ENCODE peak calls at places on chromosomes 11 and 22, in eight cellular contexts. X is esophagus squamous epithelium; E is CD8-positive, alpha-beta T cell; S is psoas muscle; C is spleen; N is astrocyte; V is BJ; Y is brain microvascular endothelial cell. W is an unnamed sample.

GRCh38 chr11:625636-626319 is 1.0 kb upstream of the CDHR5 start:
- DNase-seq in X (no peak), E (no peak), S (no peak), C (peak; percentile 65), N (no peak), V (no peak), Y (no peak), W (no peak)

GRCh38 chr11:13033760-13034533 is 24.8 kb downstream of the RASSF10 start:
- DNase-seq in X (no peak), E (no peak), S (no peak), C (no peak), N (no peak), V (no peak), Y (no peak), W (no peak)

GRCh38 chr11:116773203-116774112 is 671 bp upstream of the BUD13 start:
- DNase-seq in X (peak; percentile 56), E (no peak), S (no peak), C (no peak), N (no peak), V (no peak), Y (peak; percentile 48), W (no peak)

GRCh38 chr22:37918580-37919274 is 12.6 kb downstream of the MICALL1 start:
- DNase-seq in X (no peak), E (no peak), S (no peak), C (no peak), N (no peak), V (no peak), Y (no peak), W (no peak)

GRCh38 chr11:62922189-62922589 is 1.0 kb upstream of the CHRM1 start:
- DNase-seq in X (no peak), E (no peak), S (no peak), C (peak; percentile 56), N (no peak), V (no peak), Y (no peak), W (peak; percentile 56)

GRCh38 chr22:24188705-24189248 is 7.5 kb downstream of the SUSD2 start:
- DNase-seq in X (no peak), E (no peak), S (no peak), C (no peak), N (no peak), V (no peak), Y (no peak), W (peak; percentile 54)

GRCh38 chr11:58688779-58689503 is 42.8 kb downstream of the GLYAT start:
- DNase-seq in X (no peak), E (no peak), S (no peak), C (no peak), N (no peak), V (no peak), Y (no peak), W (no peak)

GRCh38 chr22:19761500-19762314 is 1.1 kb downstream of the TBX1 start:
- DNase-seq in X (no peak), E (no peak), S (no peak), C (no peak), N (no peak), V (no peak), Y (no peak), W (peak; percentile 82)

GRCh38 chr11:44589301-44589700 is 23.8 kb downstream of the CD82 start:
- DNase-seq in X (no peak), E (no peak), S (no peak), C (no peak), N (peak; percentile 55), V (peak; percentile 40), Y (peak; percentile 82), W (no peak)

GRCh38 chr11:44400431-44400830 is 90.5 kb upstream of the ALX4 start:
- DNase-seq in X (no peak), E (no peak), S (no peak), C (no peak), N (no peak), V (no peak), Y (no peak), W (no peak)

GRCh38 chr11:27290261-27290660 is 72.8 kb downstream of the CCDC34 start:
- DNase-seq in X (no peak), E (no peak), S (no peak), C (no peak), N (no peak), V (no peak), Y (no peak), W (no peak)

DNA sequence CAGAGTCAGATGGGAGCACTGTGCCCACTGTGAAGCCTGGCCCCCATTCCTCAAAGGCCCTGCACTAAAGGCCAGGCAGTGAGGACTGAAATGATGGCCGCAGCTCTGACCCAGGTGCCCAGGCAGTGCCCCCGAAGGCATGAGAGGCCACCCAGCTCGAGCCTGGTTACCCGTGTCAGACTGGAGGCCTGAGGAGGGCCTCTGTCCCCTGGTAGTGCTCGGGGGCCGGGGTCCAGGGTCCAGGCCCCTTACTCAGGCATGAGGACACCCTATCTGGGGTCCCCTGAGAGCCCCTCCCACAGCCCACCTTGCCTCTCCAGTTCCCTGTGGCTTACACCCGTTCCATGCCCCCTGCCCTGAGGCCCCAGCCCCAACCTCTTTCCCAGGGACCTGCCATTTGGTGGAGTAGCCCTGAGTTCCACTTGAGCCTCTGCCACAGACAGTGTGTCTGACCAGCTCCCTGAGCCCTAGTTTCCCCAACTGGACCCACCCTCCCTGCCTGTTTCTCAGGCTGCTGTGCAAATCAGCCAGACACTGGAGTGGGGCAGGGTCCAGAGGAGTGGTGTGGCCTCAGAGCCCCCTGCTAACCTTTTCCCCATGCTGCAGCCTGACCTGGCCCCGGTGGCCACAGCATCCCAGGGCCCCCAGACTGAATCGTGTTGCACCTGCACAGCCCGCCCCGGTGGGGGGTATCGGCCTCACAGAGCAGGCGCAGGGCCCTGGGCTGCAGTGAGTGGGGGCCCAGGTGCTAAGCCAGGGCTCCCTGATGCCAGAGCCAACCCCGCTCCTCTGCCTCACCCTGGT is 10.8 kb upstream of the ANKRD13D start:
- DNase-seq in X (no peak), E (no peak), S (peak; percentile 9), C (peak; percentile 84), N (no peak), V (no peak), Y (no peak), W (no peak)
- H3K4me3 ChIP-seq in X (peak overlapping the region; percentile 33), E (peak overlapping the region; percentile 79), S (peak overlapping the region; percentile 56), C (peak overlapping the region; percentile 32), N (no peak overlapping the region), V (no peak overlapping the region), Y (no peak overlapping the region), W (no peak overlapping the region)

DNA sequence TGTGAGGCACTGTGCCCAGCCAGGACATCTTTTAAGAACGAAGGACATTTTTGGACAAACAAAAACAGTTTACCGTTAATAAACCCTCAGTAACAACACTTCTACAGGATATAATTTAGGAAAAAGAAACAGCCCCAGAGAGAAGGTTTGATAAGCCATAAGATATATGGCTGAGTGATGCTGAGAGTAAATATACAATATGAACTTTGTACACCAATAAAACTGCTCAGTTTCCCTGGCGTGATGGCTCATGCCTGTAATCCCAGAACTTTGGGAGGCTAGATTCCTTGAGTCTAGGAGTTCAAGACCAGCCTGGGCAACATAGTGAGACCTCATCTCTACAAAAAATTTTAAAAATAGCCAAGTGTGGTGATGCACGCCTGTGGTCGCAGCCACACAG is 11.9 kb upstream of the BBS1 start:
- DNase-seq in X (no peak), E (no peak), S (no peak), C (no peak), N (no peak), V (no peak), Y (no peak), W (no peak)
- H3K36me3 ChIP-seq in X (peaks cover 97% of the 10 kb centered on the region), E (peaks cover 9% of the 10 kb centered on the region), S (no peaks in the 10 kb centered on the region), C (peaks cover 22% of the 10 kb centered on the region), N (peaks cover 6% of the 10 kb centered on the region), V (peaks cover 20% of the 10 kb centered on the region), Y (peaks cover 18% of the 10 kb centered on the region), W (peaks cover 6% of the 10 kb centered on the region)

GRCh38 chr11:131694526-131695424 is 324.4 kb downstream of the NTM start:
- DNase-seq in X (no peak), E (peak; percentile 50), S (peak; percentile 78), C (peak; percentile 91), N (peak; percentile 45), V (peak; percentile 18), Y (peak; percentile 70), W (peak; percentile 94)

GRCh38 chr11:131691558-131692041 is 321.2 kb downstream of the NTM start:
- DNase-seq in X (no peak), E (no peak), S (no peak), C (no peak), N (no peak), V (no peak), Y (no peak), W (peak; percentile 98)

GRCh38 chr11:131692151-131692550 is 321.7 kb downstream of the NTM start:
- DNase-seq in X (no peak), E (no peak), S (no peak), C (no peak), N (no peak), V (no peak), Y (no peak), W (no peak)

GRCh38 chr11:131692961-131693360 is 322.5 kb downstream of the NTM start:
- DNase-seq in X (no peak), E (no peak), S (no peak), C (no peak), N (no peak), V (no peak), Y (no peak), W (no peak)

DNA sequence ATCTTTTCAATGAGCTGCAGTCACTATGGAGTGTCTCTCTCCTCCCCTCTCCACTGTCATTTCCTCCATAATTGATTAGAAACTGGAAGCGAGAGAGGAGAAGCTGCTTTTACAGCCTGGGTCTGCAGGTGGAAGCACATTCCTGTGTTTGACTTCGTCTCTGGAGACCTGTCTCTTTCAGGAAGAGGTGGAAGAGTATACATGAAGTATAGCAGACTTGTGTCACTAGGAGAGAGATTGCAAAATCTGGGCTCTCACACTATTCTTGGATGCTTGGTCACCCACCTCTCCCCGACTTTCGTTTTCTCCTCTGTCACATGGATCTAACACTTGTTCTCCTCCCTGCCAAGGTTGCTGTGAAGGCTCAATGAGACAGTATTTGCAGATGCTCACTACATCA is 323.3 kb downstream of the NTM start:
- DNase-seq in X (no peak), E (no peak), S (no peak), C (no peak), N (no peak), V (no peak), Y (no peak), W (no peak)
- H3K27me3 ChIP-seq in X (no peaks in the 10 kb centered on the region), E (no peaks in the 10 kb centered on the region), S (no peaks in the 10 kb centered on the region), C (peaks cover 92% of the 10 kb centered on the region), N (no peaks in the 10 kb centered on the region), V (no peaks in the 10 kb centered on the region), Y (no peaks in the 10 kb centered on the region), W (peaks cover 28% of the 10 kb centered on the region)

DNA sequence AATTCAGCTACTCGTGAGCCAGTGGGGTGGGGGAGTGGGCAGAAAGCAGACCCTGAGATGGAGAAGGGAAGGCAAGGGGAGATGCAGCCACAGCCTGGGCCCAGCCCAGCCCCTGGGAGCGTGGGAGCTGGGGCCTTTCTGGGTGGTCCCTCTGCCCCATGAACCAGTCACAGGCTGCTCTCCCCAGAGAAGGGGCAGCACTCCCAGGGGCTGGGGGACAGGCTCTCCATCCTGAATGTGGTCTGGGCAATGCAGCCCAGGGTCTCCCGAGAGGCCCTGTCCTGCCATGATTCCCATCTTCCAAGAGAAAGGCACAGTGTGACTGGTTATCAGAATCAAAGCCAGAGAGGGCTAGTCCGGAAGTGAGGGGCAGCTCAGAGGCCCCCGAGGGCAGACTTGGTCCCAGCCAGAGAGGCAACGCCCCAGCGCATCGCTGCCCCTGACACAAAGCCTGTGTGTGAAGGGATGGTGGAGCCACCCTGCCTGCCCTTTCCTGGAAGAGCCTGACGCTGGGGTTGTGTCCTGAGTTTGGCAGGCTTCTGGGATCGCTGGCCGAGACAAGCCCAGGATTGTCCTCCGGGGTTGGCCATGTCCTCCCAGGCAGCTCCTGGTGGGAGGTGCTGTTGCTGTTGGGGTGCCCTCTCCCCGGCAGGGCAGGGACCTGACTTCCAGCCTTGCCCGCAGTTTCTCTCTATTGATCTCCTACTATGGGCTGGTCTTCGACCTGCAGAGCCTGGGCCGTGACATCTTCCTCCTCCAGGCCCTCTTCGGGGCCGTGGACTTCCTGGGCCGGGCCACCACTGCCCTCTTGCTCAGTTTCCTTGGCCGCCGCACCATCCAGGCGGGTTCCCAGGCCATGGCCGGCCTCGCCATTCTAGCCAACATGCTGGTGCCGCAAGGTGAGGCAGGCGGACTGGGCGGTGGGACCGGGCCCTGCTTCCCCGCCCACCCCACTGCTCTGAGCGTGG is 23.8 kb upstream of the SLC22A12 start:
- DNase-seq in X (no peak), E (no peak), S (no peak), C (peak; percentile 71), N (no peak), V (no peak), Y (no peak), W (peak; percentile 76)
- H3K4me3 ChIP-seq in X (no peak overlapping the region), E (no peak overlapping the region), S (no peak overlapping the region), C (no peak overlapping the region), N (peak overlapping the region; percentile 29), V (no peak overlapping the region), Y (no peak overlapping the region), W (no peak overlapping the region)